ENCODE peak calls at places on chromosomes 3 and 15, in five cellular contexts. One of them, this sample, is unnamed.
A peak's percentile ranks its signal among the peaks of the same experiment; 100 is the strongest.

GRCh38 chr3:60598668-60599067 is 652.6 kb downstream of the FHIT start:
- DNase-seq in NCI-H460: no peak
- DNase-seq in activated T-helper 1 cell treated with anti-CD3 and anti-CD28 coated beads, Interleukin-2, amount 50 U/mL, for 16 hours: no peak
- DNase-seq in non-pigmented ciliary epithelial cell: no peak
- DNase-seq in Right ventricle myocardium superior: no peak
- DNase-seq in this sample: no peak

GRCh38 chr3:159632124-159632523 is 356.5 kb upstream of the IL12A start:
- DNase-seq in Right ventricle myocardium superior: no peak
- DNase-seq in NCI-H460: no peak
- DNase-seq in activated T-helper 1 cell treated with anti-CD3 and anti-CD28 coated beads, Interleukin-2, amount 50 U/mL, for 16 hours: no peak
- DNase-seq in non-pigmented ciliary epithelial cell: no peak
- DNase-seq in this sample: no peak

GRCh38 chr3:14484741-14485140 is 55.4 kb downstream of the GRIP2 start:
- DNase-seq in NCI-H460: no peak
- DNase-seq in Right ventricle myocardium superior: peak; percentile 41
- DNase-seq in non-pigmented ciliary epithelial cell: no peak
- DNase-seq in activated T-helper 1 cell treated with anti-CD3 and anti-CD28 coated beads, Interleukin-2, amount 50 U/mL, for 16 hours: no peak
- DNase-seq in this sample: no peak

GRCh38 chr3:85360742-85361387 is 402.1 kb downstream of the CADM2 start:
- DNase-seq in activated T-helper 1 cell treated with anti-CD3 and anti-CD28 coated beads, Interleukin-2, amount 50 U/mL, for 16 hours: no peak
- DNase-seq in NCI-H460: peak; percentile 45
- DNase-seq in non-pigmented ciliary epithelial cell: peak; percentile 11
- DNase-seq in Right ventricle myocardium superior: no peak
- DNase-seq in this sample: no peak

GRCh38 chr15:100667405-100668320 is 65.3 kb downstream of the ASB7 start:
- DNase-seq in NCI-H460: no peak
- DNase-seq in activated T-helper 1 cell treated with anti-CD3 and anti-CD28 coated beads, Interleukin-2, amount 50 U/mL, for 16 hours: no peak
- DNase-seq in non-pigmented ciliary epithelial cell: no peak
- DNase-seq in Right ventricle myocardium superior: no peak
- DNase-seq in this sample: no peak

GRCh38 chr15:90880381-90881145 is 3.7 kb upstream of the FES start:
- DNase-seq in non-pigmented ciliary epithelial cell: no peak
- DNase-seq in NCI-H460: no peak
- DNase-seq in activated T-helper 1 cell treated with anti-CD3 and anti-CD28 coated beads, Interleukin-2, amount 50 U/mL, for 16 hours: no peak
- DNase-seq in Right ventricle myocardium superior: no peak
- DNase-seq in this sample: no peak

GRCh38 chr15:75044258-75044878 is 21.0 kb downstream of the PPCDC start:
- DNase-seq in activated T-helper 1 cell treated with anti-CD3 and anti-CD28 coated beads, Interleukin-2, amount 50 U/mL, for 16 hours: no peak
- DNase-seq in Right ventricle myocardium superior: no peak
- DNase-seq in NCI-H460: no peak
- DNase-seq in non-pigmented ciliary epithelial cell: no peak
- DNase-seq in this sample: no peak

GRCh38 chr3:132606085-132606484 is 9.0 kb downstream of the ACKR4 start:
- DNase-seq in NCI-H460: no peak
- DNase-seq in non-pigmented ciliary epithelial cell: peak; percentile 35
- DNase-seq in Right ventricle myocardium superior: no peak
- DNase-seq in activated T-helper 1 cell treated with anti-CD3 and anti-CD28 coated beads, Interleukin-2, amount 50 U/mL, for 16 hours: no peak
- DNase-seq in this sample: no peak

GRCh38 chr15:101710806-101711205 is 13.5 kb downstream of the TARS3 start:
- DNase-seq in non-pigmented ciliary epithelial cell: peak; percentile 32
- DNase-seq in Right ventricle myocardium superior: no peak
- DNase-seq in NCI-H460: peak; percentile 15
- DNase-seq in activated T-helper 1 cell treated with anti-CD3 and anti-CD28 coated beads, Interleukin-2, amount 50 U/mL, for 16 hours: no peak
- DNase-seq in this sample: no peak

GRCh38 chr15:70156781-70157261 is 59.1 kb upstream of the TLE3 start:
- DNase-seq in activated T-helper 1 cell treated with anti-CD3 and anti-CD28 coated beads, Interleukin-2, amount 50 U/mL, for 16 hours: no peak
- DNase-seq in Right ventricle myocardium superior: peak; percentile 66
- DNase-seq in NCI-H460: no peak
- DNase-seq in non-pigmented ciliary epithelial cell: peak; percentile 20
- DNase-seq in this sample: no peak

GRCh38 chr15:99333981-99334380 is 82.7 kb downstream of the LRRC28 start:
- DNase-seq in Right ventricle myocardium superior: no peak
- DNase-seq in NCI-H460: no peak
- DNase-seq in non-pigmented ciliary epithelial cell: no peak
- DNase-seq in activated T-helper 1 cell treated with anti-CD3 and anti-CD28 coated beads, Interleukin-2, amount 50 U/mL, for 16 hours: no peak
- DNase-seq in this sample: no peak

GRCh38 chr3:25789596-25790556 is at the start of gene OXSM:
- DNase-seq in non-pigmented ciliary epithelial cell: peak; percentile 84
- DNase-seq in activated T-helper 1 cell treated with anti-CD3 and anti-CD28 coated beads, Interleukin-2, amount 50 U/mL, for 16 hours: peak; percentile 90
- DNase-seq in NCI-H460: peak; percentile 89
- DNase-seq in Right ventricle myocardium superior: peak; percentile 94
- DNase-seq in this sample: peak; percentile 82

GRCh38 chr3:185473290-185473815 is 25.5 kb downstream of the TMEM41A start:
- DNase-seq in activated T-helper 1 cell treated with anti-CD3 and anti-CD28 coated beads, Interleukin-2, amount 50 U/mL, for 16 hours: no peak
- DNase-seq in Right ventricle myocardium superior: no peak
- DNase-seq in non-pigmented ciliary epithelial cell: peak; percentile 24
- DNase-seq in NCI-H460: peak; percentile 79
- DNase-seq in this sample: no peak

GRCh38 chr3:56323986-56324420 is 144.3 kb downstream of the ERC2 start:
- DNase-seq in activated T-helper 1 cell treated with anti-CD3 and anti-CD28 coated beads, Interleukin-2, amount 50 U/mL, for 16 hours: no peak
- DNase-seq in non-pigmented ciliary epithelial cell: peak; percentile 82
- DNase-seq in Right ventricle myocardium superior: no peak
- DNase-seq in NCI-H460: no peak
- DNase-seq in this sample: no peak

GRCh38 chr15:88897142-88897455 is 1.8 kb upstream of the HAPLN3 start:
- DNase-seq in activated T-helper 1 cell treated with anti-CD3 and anti-CD28 coated beads, Interleukin-2, amount 50 U/mL, for 16 hours: no peak
- DNase-seq in Right ventricle myocardium superior: no peak
- DNase-seq in non-pigmented ciliary epithelial cell: no peak
- DNase-seq in NCI-H460: no peak
- DNase-seq in this sample: no peak

GRCh38 chr15:74326759-74327158 is 40.7 kb downstream of the CYP11A1 start:
- DNase-seq in activated T-helper 1 cell treated with anti-CD3 and anti-CD28 coated beads, Interleukin-2, amount 50 U/mL, for 16 hours: no peak
- DNase-seq in Right ventricle myocardium superior: no peak
- DNase-seq in NCI-H460: no peak
- DNase-seq in non-pigmented ciliary epithelial cell: no peak
- DNase-seq in this sample: no peak

GRCh38 chr3:192042116-192042515 is 581.2 kb downstream of the PYDC2 start:
- DNase-seq in NCI-H460: no peak
- DNase-seq in Right ventricle myocardium superior: no peak
- DNase-seq in non-pigmented ciliary epithelial cell: no peak
- DNase-seq in activated T-helper 1 cell treated with anti-CD3 and anti-CD28 coated beads, Interleukin-2, amount 50 U/mL, for 16 hours: no peak
- DNase-seq in this sample: no peak

GRCh38 chr3:167318306-167318705 is 61.8 kb downstream of the ZBBX start:
- DNase-seq in non-pigmented ciliary epithelial cell: no peak
- DNase-seq in Right ventricle myocardium superior: no peak
- DNase-seq in activated T-helper 1 cell treated with anti-CD3 and anti-CD28 coated beads, Interleukin-2, amount 50 U/mL, for 16 hours: no peak
- DNase-seq in NCI-H460: no peak
- DNase-seq in this sample: no peak

GRCh38 chr3:42387802-42388651 is 22.4 kb downstream of the LYZL4 start:
- DNase-seq in activated T-helper 1 cell treated with anti-CD3 and anti-CD28 coated beads, Interleukin-2, amount 50 U/mL, for 16 hours: peak; percentile 5
- DNase-seq in non-pigmented ciliary epithelial cell: no peak
- DNase-seq in NCI-H460: no peak
- DNase-seq in Right ventricle myocardium superior: no peak
- DNase-seq in this sample: no peak

GRCh38 chr15:67762610-67763368 is 62.5 kb upstream of the SKOR1 start:
- DNase-seq in activated T-helper 1 cell treated with anti-CD3 and anti-CD28 coated beads, Interleukin-2, amount 50 U/mL, for 16 hours: peak; percentile 22
- DNase-seq in NCI-H460: no peak
- DNase-seq in non-pigmented ciliary epithelial cell: no peak
- DNase-seq in Right ventricle myocardium superior: no peak
- DNase-seq in this sample: no peak

GRCh38 chr3:106589306-106589942 is 720.6 kb upstream of the CBLB start:
- DNase-seq in NCI-H460: no peak
- DNase-seq in Right ventricle myocardium superior: no peak
- DNase-seq in non-pigmented ciliary epithelial cell: peak; percentile 53
- DNase-seq in activated T-helper 1 cell treated with anti-CD3 and anti-CD28 coated beads, Interleukin-2, amount 50 U/mL, for 16 hours: no peak
- DNase-seq in this sample: no peak

GRCh38 chr15:58137686-58138085 is 495 bp upstream of the AQP9 start:
- DNase-seq in non-pigmented ciliary epithelial cell: no peak
- DNase-seq in activated T-helper 1 cell treated with anti-CD3 and anti-CD28 coated beads, Interleukin-2, amount 50 U/mL, for 16 hours: no peak
- DNase-seq in Right ventricle myocardium superior: no peak
- DNase-seq in NCI-H460: no peak
- DNase-seq in this sample: no peak

GRCh38 chr3:150133293-150133692 is 162.6 kb upstream of the PFN2 start:
- DNase-seq in Right ventricle myocardium superior: no peak
- DNase-seq in activated T-helper 1 cell treated with anti-CD3 and anti-CD28 coated beads, Interleukin-2, amount 50 U/mL, for 16 hours: no peak
- DNase-seq in non-pigmented ciliary epithelial cell: no peak
- DNase-seq in NCI-H460: no peak
- DNase-seq in this sample: no peak

GRCh38 chr3:99559196-99559595 is 79.2 kb upstream of the COL8A1 start:
- DNase-seq in non-pigmented ciliary epithelial cell: no peak
- DNase-seq in activated T-helper 1 cell treated with anti-CD3 and anti-CD28 coated beads, Interleukin-2, amount 50 U/mL, for 16 hours: no peak
- DNase-seq in Right ventricle myocardium superior: no peak
- DNase-seq in NCI-H460: no peak
- DNase-seq in this sample: no peak

GRCh38 chr3:128278761-128279593 is 125.7 kb downstream of the EEFSEC start:
- DNase-seq in activated T-helper 1 cell treated with anti-CD3 and anti-CD28 coated beads, Interleukin-2, amount 50 U/mL, for 16 hours: no peak
- DNase-seq in NCI-H460: no peak
- DNase-seq in non-pigmented ciliary epithelial cell: peak; percentile 42
- DNase-seq in Right ventricle myocardium superior: peak; percentile 89
- DNase-seq in this sample: no peak

GRCh38 chr3:189531271-189531670 is 99.9 kb upstream of the TP63 start:
- DNase-seq in activated T-helper 1 cell treated with anti-CD3 and anti-CD28 coated beads, Interleukin-2, amount 50 U/mL, for 16 hours: no peak
- DNase-seq in NCI-H460: no peak
- DNase-seq in Right ventricle myocardium superior: no peak
- DNase-seq in non-pigmented ciliary epithelial cell: no peak
- DNase-seq in this sample: no peak

GRCh38 chr15:89089316-89090230 is 1.3 kb downstream of the ABHD2 start:
- DNase-seq in Right ventricle myocardium superior: no peak
- DNase-seq in NCI-H460: no peak
- DNase-seq in activated T-helper 1 cell treated with anti-CD3 and anti-CD28 coated beads, Interleukin-2, amount 50 U/mL, for 16 hours: no peak
- DNase-seq in non-pigmented ciliary epithelial cell: no peak
- DNase-seq in this sample: no peak

GRCh38 chr15:39669671-39670070 is 88.8 kb downstream of the THBS1 start:
- DNase-seq in non-pigmented ciliary epithelial cell: no peak
- DNase-seq in Right ventricle myocardium superior: no peak
- DNase-seq in activated T-helper 1 cell treated with anti-CD3 and anti-CD28 coated beads, Interleukin-2, amount 50 U/mL, for 16 hours: no peak
- DNase-seq in NCI-H460: no peak
- DNase-seq in this sample: no peak

GRCh38 chr15:75452364-75452967 is 976 bp upstream of the SIN3A start:
- DNase-seq in NCI-H460: peak; percentile 78
- DNase-seq in Right ventricle myocardium superior: peak; percentile 92
- DNase-seq in activated T-helper 1 cell treated with anti-CD3 and anti-CD28 coated beads, Interleukin-2, amount 50 U/mL, for 16 hours: peak; percentile 60
- DNase-seq in non-pigmented ciliary epithelial cell: no peak
- DNase-seq in this sample: peak; percentile 59

GRCh38 chr15:98666441-98666840 is 18.1 kb downstream of the IGF1R start:
- DNase-seq in NCI-H460: no peak
- DNase-seq in activated T-helper 1 cell treated with anti-CD3 and anti-CD28 coated beads, Interleukin-2, amount 50 U/mL, for 16 hours: no peak
- DNase-seq in Right ventricle myocardium superior: no peak
- DNase-seq in non-pigmented ciliary epithelial cell: no peak
- DNase-seq in this sample: no peak

GRCh38 chr3:100141576-100141975 is 27.3 kb upstream of the FILIP1L start:
- DNase-seq in non-pigmented ciliary epithelial cell: no peak
- DNase-seq in Right ventricle myocardium superior: no peak
- DNase-seq in activated T-helper 1 cell treated with anti-CD3 and anti-CD28 coated beads, Interleukin-2, amount 50 U/mL, for 16 hours: no peak
- DNase-seq in NCI-H460: no peak
- DNase-seq in this sample: no peak

GRCh38 chr3:157981819-157982218 is 124.4 kb downstream of the SHOX2 start:
- DNase-seq in activated T-helper 1 cell treated with anti-CD3 and anti-CD28 coated beads, Interleukin-2, amount 50 U/mL, for 16 hours: no peak
- DNase-seq in non-pigmented ciliary epithelial cell: no peak
- DNase-seq in Right ventricle myocardium superior: no peak
- DNase-seq in NCI-H460: no peak
- DNase-seq in this sample: no peak

GRCh38 chr3:187062526-187063177 is 76.6 kb downstream of the RPL39L start:
- DNase-seq in non-pigmented ciliary epithelial cell: peak; percentile 44
- DNase-seq in NCI-H460: no peak
- DNase-seq in Right ventricle myocardium superior: no peak
- DNase-seq in activated T-helper 1 cell treated with anti-CD3 and anti-CD28 coated beads, Interleukin-2, amount 50 U/mL, for 16 hours: no peak
- DNase-seq in this sample: no peak

GRCh38 chr15:45402955-45403892 is 24.9 kb upstream of the GATM start:
- DNase-seq in NCI-H460: no peak
- DNase-seq in non-pigmented ciliary epithelial cell: no peak
- DNase-seq in activated T-helper 1 cell treated with anti-CD3 and anti-CD28 coated beads, Interleukin-2, amount 50 U/mL, for 16 hours: peak; percentile 11
- DNase-seq in Right ventricle myocardium superior: peak; percentile 54
- DNase-seq in this sample: no peak

GRCh38 chr3:14199641-14200040 is 21.0 kb downstream of the LSM3 start:
- DNase-seq in NCI-H460: no peak
- DNase-seq in activated T-helper 1 cell treated with anti-CD3 and anti-CD28 coated beads, Interleukin-2, amount 50 U/mL, for 16 hours: no peak
- DNase-seq in Right ventricle myocardium superior: no peak
- DNase-seq in non-pigmented ciliary epithelial cell: no peak
- DNase-seq in this sample: no peak

GRCh38 chr3:23750573-23751484 is 54.9 kb upstream of the UBE2E1 start:
- DNase-seq in NCI-H460: no peak
- DNase-seq in activated T-helper 1 cell treated with anti-CD3 and anti-CD28 coated beads, Interleukin-2, amount 50 U/mL, for 16 hours: no peak
- DNase-seq in non-pigmented ciliary epithelial cell: no peak
- DNase-seq in Right ventricle myocardium superior: no peak
- DNase-seq in this sample: no peak

GRCh38 chr15:99504071-99504822 is 61.5 kb upstream of the MEF2A start:
- DNase-seq in Right ventricle myocardium superior: no peak
- DNase-seq in activated T-helper 1 cell treated with anti-CD3 and anti-CD28 coated beads, Interleukin-2, amount 50 U/mL, for 16 hours: no peak
- DNase-seq in non-pigmented ciliary epithelial cell: no peak
- DNase-seq in NCI-H460: no peak
- DNase-seq in this sample: no peak

GRCh38 chr15:75237316-75237982 is 20.7 kb upstream of the GOLGA6C start:
- DNase-seq in non-pigmented ciliary epithelial cell: no peak
- DNase-seq in Right ventricle myocardium superior: no peak
- DNase-seq in activated T-helper 1 cell treated with anti-CD3 and anti-CD28 coated beads, Interleukin-2, amount 50 U/mL, for 16 hours: no peak
- DNase-seq in NCI-H460: no peak
- DNase-seq in this sample: no peak

GRCh38 chr3:156790141-156790540 is 36.0 kb upstream of the LEKR1 start:
- DNase-seq in NCI-H460: no peak
- DNase-seq in activated T-helper 1 cell treated with anti-CD3 and anti-CD28 coated beads, Interleukin-2, amount 50 U/mL, for 16 hours: no peak
- DNase-seq in non-pigmented ciliary epithelial cell: no peak
- DNase-seq in Right ventricle myocardium superior: no peak
- DNase-seq in this sample: no peak

This sample was measured in T-helper 9 cell.